ENCODE peak calls at places on chromosomes 5 and 9, in five cellular contexts. D is cardiac fibroblast, B is PC-3, L is WERI-Rb-1, Z is vagina. Q is an unnamed sample.

GRCh38 chr5:148938535-148938907 is 112.1 kb downstream of the ADRB2 start:
- DNase-seq in D (no peak), B (no peak), L (no peak), Z (no peak), Q (no peak)

GRCh38 chr5:115838885-115839518 is 2.4 kb downstream of the ATG12 start:
- DNase-seq in D (peak; percentile 70), B (peak; percentile 68), L (peak; percentile 35), Z (no peak), Q (no peak)

GRCh38 chr5:10709933-10710332 is 51.1 kb downstream of the DAP start:
- DNase-seq in D (no peak), B (no peak), L (no peak), Z (no peak), Q (no peak)

GRCh38 chr5:116944171-116944570 is 369.5 kb upstream of the SEMA6A start:
- DNase-seq in D (no peak), B (no peak), L (no peak), Z (no peak), Q (no peak)

GRCh38 chr5:68225188-68225910 is 9.8 kb downstream of the PIK3R1 start:
- DNase-seq in D (peak; percentile 91), B (no peak), L (no peak), Z (no peak), Q (peak; percentile 88)

GRCh38 chr5:150640311-150641005 is at the start of gene SYNPO:
- DNase-seq in D (peak; percentile 98), B (peak; percentile 94), L (no peak), Z (no peak), Q (peak; percentile 87)

GRCh38 chr9:127214421-127215265 is 49.9 kb upstream of the GARNL3 start:
- DNase-seq in D (peak; percentile 58), B (peak; percentile 78), L (peak; percentile 86), Z (no peak), Q (peak; percentile 58)

GRCh38 chr5:178340187-178340586 is 107.6 kb upstream of the PHYKPL start:
- DNase-seq in D (no peak), B (no peak), L (no peak), Z (no peak), Q (no peak)

GRCh38 chr5:102857090-102857818 is 102.1 kb downstream of the PAM start:
- DNase-seq in D (peak; percentile 50), B (peak; percentile 30), L (no peak), Z (no peak), Q (no peak)

GRCh38 chr9:114852050-114852594 is 46.3 kb upstream of the TNFSF15 start:
- DNase-seq in D (peak; percentile 92), B (peak; percentile 78), L (no peak), Z (no peak), Q (peak; percentile 82)

GRCh38 chr9:81531511-81531910 is 157.8 kb downstream of the TLE1 start:
- DNase-seq in D (no peak), B (no peak), L (no peak), Z (no peak), Q (no peak)

GRCh38 chr9:123084256-123084655 is 50.8 kb downstream of the GPR21 start:
- DNase-seq in D (no peak), B (no peak), L (no peak), Z (no peak), Q (no peak)

GRCh38 chr9:107665057-107665456 is 175.5 kb upstream of the KLF4 start:
- DNase-seq in D (no peak), B (no peak), L (no peak), Z (no peak), Q (no peak)

GRCh38 chr9:14119694-14120514 is 194.0 kb downstream of the NFIB start:
- DNase-seq in D (peak; percentile 35), B (peak; percentile 85), L (no peak), Z (no peak), Q (peak; percentile 35)

GRCh38 chr5:57953830-57954229 is 471.2 kb upstream of the ACTBL2 start:
- DNase-seq in D (no peak), B (no peak), L (no peak), Z (no peak), Q (no peak)

GRCh38 chr5:116573617-116574431 is 799 bp downstream of the SEMA6A start:
- DNase-seq in D (peak; percentile 18), B (no peak), L (peak; percentile 34), Z (no peak), Q (no peak)

GRCh38 chr5:148541054-148541835 is 113.1 kb downstream of the HTR4 start:
- DNase-seq in D (no peak), B (no peak), L (no peak), Z (no peak), Q (no peak)

GRCh38 chr9:128201441-128202369 is 1.5 kb upstream of the DNM1 start:
- DNase-seq in D (no peak), B (no peak), L (no peak), Z (no peak), Q (no peak)

GRCh38 chr5:59698774-59699173 is 194.8 kb downstream of the PDE4D start:
- DNase-seq in D (no peak), B (no peak), L (no peak), Z (no peak), Q (no peak)

GRCh38 chr9:74496819-74497749 is at the start of gene RORB:
- DNase-seq in D (peak; percentile 61), B (no peak), L (peak; percentile 90), Z (no peak), Q (no peak)

GRCh38 chr9:92970467-92970923 is 23.2 kb downstream of the FGD3 start:
- DNase-seq in D (no peak), B (peak; percentile 67), L (no peak), Z (no peak), Q (no peak)

GRCh38 chr5:169628891-169629290 is 8.2 kb upstream of the DOCK2 start:
- DNase-seq in D (peak; percentile 32), B (no peak), L (no peak), Z (no peak), Q (peak; percentile 60)

GRCh38 chr5:40385544-40385943 is 294.2 kb upstream of the PTGER4 start:
- DNase-seq in D (no peak), B (peak; percentile 99), L (no peak), Z (no peak), Q (no peak)

GRCh38 chr5:150788974-150789373 is 10.4 kb downstream of the SMIM3 start:
- DNase-seq in D (no peak), B (no peak), L (no peak), Z (no peak), Q (no peak)

GRCh38 chr5:107248065-107248695 is 422.6 kb downstream of the EFNA5 start:
- DNase-seq in D (peak; percentile 72), B (peak; percentile 69), L (peak; percentile 75), Z (no peak), Q (no peak)

GRCh38 chr5:115842089-115842881 is 550 bp downstream of the AP3S1 start:
- DNase-seq in D (no peak), B (peak; percentile 54), L (peak; percentile 82), Z (no peak), Q (peak; percentile 16)

GRCh38 chr5:72178910-72179815 is 71.9 kb downstream of the MAP1B start:
- DNase-seq in D (peak; percentile 95), B (peak; percentile 88), L (no peak), Z (no peak), Q (peak; percentile 75)

GRCh38 chr9:89686134-89686533 is 81.3 kb downstream of the GADD45G start:
- DNase-seq in D (no peak), B (no peak), L (peak; percentile 80), Z (no peak), Q (no peak)

GRCh38 chr5:172683264-172683663 is 42.2 kb downstream of the NEURL1B start:
- DNase-seq in D (no peak), B (no peak), L (no peak), Z (no peak), Q (no peak)

GRCh38 chr5:95441631-95442030 is 50.5 kb downstream of the FAM81B start:
- DNase-seq in D (no peak), B (no peak), L (peak; percentile 77), Z (no peak), Q (no peak)
- H3K4me3 ChIP-seq in D (no peak overlapping the region), B (no peak overlapping the region), L (no peak overlapping the region), Z (no peak overlapping the region), Q (no peak overlapping the region)

GRCh38 chr5:3118321-3118720 is 366.8 kb upstream of the IRX2 start:
- DNase-seq in D (no peak), B (no peak), L (no peak), Z (no peak), Q (no peak)
- H3K4me3 ChIP-seq in D (no peak overlapping the region), B (no peak overlapping the region), L (no peak overlapping the region), Z (no peak overlapping the region), Q (no peak overlapping the region)

GRCh38 chr5:143376911-143377838 is 26.3 kb downstream of the NR3C1 start:
- DNase-seq in D (peak; percentile 25), B (peak; percentile 78), L (no peak), Z (no peak), Q (no peak)
- H3K4me3 ChIP-seq in D (no peak overlapping the region), B (no peak overlapping the region), L (no peak overlapping the region), Z (no peak overlapping the region), Q (no peak overlapping the region)

DNA sequence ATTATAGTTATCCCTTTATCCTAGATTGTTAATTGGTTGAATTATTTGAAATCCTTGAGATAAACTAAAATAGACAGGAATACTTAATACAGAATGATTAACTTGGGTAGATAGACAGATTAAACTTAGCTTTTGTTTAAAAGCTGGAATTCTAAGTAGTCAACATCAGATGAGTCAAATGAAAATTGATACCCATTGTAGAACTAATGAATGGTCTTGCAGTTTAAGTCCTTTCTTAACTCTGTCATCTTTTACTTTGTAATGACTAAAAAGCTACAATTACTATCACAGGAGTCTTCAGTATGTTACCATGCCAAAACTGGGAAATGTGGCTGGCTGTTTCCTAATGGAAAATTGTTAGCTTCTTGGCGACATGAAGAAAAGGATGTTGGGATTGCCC is 20.3 kb upstream of the ANXA1 start:
- DNase-seq in D (no peak), B (no peak), L (no peak), Z (no peak), Q (no peak)
- H3K4me3 ChIP-seq in D (peak overlapping the region; percentile 51), B (peak overlapping the region; percentile 74), L (no peak overlapping the region), Z (no peak overlapping the region), Q (no peak overlapping the region)

DNA sequence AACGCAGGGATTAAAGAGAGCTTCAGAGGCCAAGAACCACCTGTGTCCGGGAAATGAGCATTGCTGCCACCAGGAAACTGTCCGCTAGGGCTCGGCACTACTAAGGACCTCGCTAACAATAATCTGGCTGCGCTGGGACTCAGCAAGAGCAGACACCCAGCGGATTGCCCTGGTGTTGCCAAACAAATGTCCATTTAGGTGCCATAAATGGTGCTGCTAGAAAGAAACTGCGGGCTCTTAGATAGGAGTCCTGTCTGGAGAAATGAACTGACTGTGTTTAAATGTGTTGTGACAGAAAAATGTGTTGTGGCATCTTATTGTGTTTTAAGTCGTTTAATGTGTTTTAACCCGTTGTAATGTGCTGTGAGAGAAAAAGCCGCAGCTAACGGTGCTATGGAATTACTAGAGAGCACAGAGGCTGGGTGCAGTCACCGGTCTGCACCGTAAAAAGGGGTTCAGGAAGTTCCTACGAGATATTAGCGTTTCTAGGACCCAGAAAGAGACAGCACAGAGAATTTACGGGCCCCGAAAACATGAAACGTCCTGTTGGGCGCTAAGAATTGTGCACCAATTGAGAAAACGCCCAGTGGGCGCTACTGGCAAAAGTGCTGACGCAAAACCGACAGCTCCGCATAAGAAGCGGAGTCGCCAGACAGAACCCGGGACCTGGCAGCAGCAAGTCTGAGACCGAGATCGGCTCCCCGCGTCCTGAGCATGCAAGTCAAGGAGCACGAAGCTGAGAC is 90.6 kb downstream of the ANXA2R start:
- DNase-seq in D (peak; percentile 83), B (peak; percentile 93), L (peak; percentile 14), Z (no peak), Q (peak; percentile 47)
- H3K4me3 ChIP-seq in D (peak overlapping the region; percentile 28), B (peak overlapping the region; percentile 64), L (no peak overlapping the region), Z (no peak overlapping the region), Q (peak overlapping the region; percentile 58)

GRCh38 chr5:141223112-141223783 is at the start of gene PCDHB14:
- DNase-seq in D (peak; percentile 41), B (peak; percentile 43), L (peak; percentile 47), Z (no peak), Q (no peak)
- H3K4me3 ChIP-seq in D (peak within 1 kb of the TSS; percentile 8), B (peak within 1 kb of the TSS; percentile 52), L (peak within 1 kb of the TSS; percentile 41), Z (peak within 1 kb of the TSS; percentile 5), Q (peak within 1 kb of the TSS; percentile 34)